ENCODE peak calls at places on chromosomes 12 and 14, in five cellular contexts. B is sigmoid colon, V is MM.1S, X is upper lobe of right lung, Z is aorta. A is an unnamed sample. For H3K36me3, the result is how much of the 10 kb centered on the place peaks cover.

GRCh38 chr12:67710582-67710981 is 62.0 kb downstream of the DYRK2 start:
- DNase-seq in Z (no peak), X (no peak), B (no peak), V (no peak), A (no peak)

GRCh38 chr14:98510392-98510791 is 761.6 kb downstream of the BCL11B start:
- DNase-seq in V (peak), X (no peak), Z (no peak), B (no peak), A (no peak)

GRCh38 chr14:41299924-41300323 is 306.8 kb upstream of the LRFN5 start:
- DNase-seq in X (no peak), Z (no peak), V (no peak), B (no peak), A (no peak)

GRCh38 chr12:76183459-76184186 is 99.1 kb upstream of the NAP1L1 start:
- DNase-seq in Z (no peak), B (no peak), X (no peak), V (no peak), A (no peak)

GRCh38 chr12:110744176-110744575 is 1.5 kb upstream of the PPP1CC start:
- DNase-seq in B (peak), X (no peak), V (no peak), Z (peak), A (no peak)

GRCh38 chr12:26331960-26332359 is 136.6 kb downstream of the SSPN start:
- DNase-seq in V (no peak), B (no peak), X (no peak), Z (no peak), A (no peak)

GRCh38 chr12:116642683-116643082 is 83.5 kb downstream of the MAP1LC3B2 start:
- DNase-seq in V (no peak), Z (no peak), B (no peak), X (no peak), A (no peak)

GRCh38 chr12:100845095-100845494 is 50.5 kb downstream of the ANO4 start:
- DNase-seq in B (no peak), V (peak), Z (no peak), X (no peak), A (no peak)

GRCh38 chr12:54956818-54957641 is 27.5 kb downstream of the TESPA1 start:
- DNase-seq in X (no peak), V (no peak), B (no peak), Z (no peak), A (no peak)

GRCh38 chr12:20601668-20602280 is 93.4 kb upstream of the SLCO1C1 start:
- DNase-seq in X (no peak), V (peak), Z (no peak), B (no peak), A (no peak)

GRCh38 chr14:34043627-34044372 is 92.9 kb upstream of the EGLN3 start:
- DNase-seq in X (no peak), B (no peak), V (peak), Z (no peak), A (no peak)

GRCh38 chr14:92456215-92457017 is 57.2 kb upstream of the RIN3 start:
- DNase-seq in V (peak), B (peak), X (peak), Z (peak), A (peak)

GRCh38 chr12:116245189-116245588 is 32.3 kb downstream of the MED13L start:
- DNase-seq in V (no peak), B (no peak), Z (no peak), X (no peak), A (no peak)

GRCh38 chr12:3747976-3748619 is 4.8 kb downstream of the CRACR2A start:
- DNase-seq in Z (no peak), X (no peak), V (no peak), B (no peak), A (no peak)

GRCh38 chr14:74161526-74162158 is 76.9 kb downstream of the LIN52 start:
- DNase-seq in Z (no peak), X (no peak), B (no peak), V (no peak), A (no peak)

GRCh38 chr14:34063470-34064164 is 112.7 kb upstream of the EGLN3 start:
- DNase-seq in B (peak), X (no peak), V (no peak), Z (no peak), A (peak)

GRCh38 chr14:69711065-69711464 is 55.9 kb upstream of the SRSF5 start:
- DNase-seq in X (peak), B (peak), Z (no peak), V (no peak), A (no peak)

GRCh38 chr14:68248481-68249255 is 429.1 kb downstream of the RAD51B start:
- DNase-seq in Z (peak), B (peak), V (peak), X (peak), A (no peak)

GRCh38 chr12:109239691-109240090 is 69.4 kb downstream of the FOXN4 start:
- DNase-seq in V (no peak), X (no peak), Z (no peak), B (peak), A (no peak)

GRCh38 chr12:109236257-109236656 is 72.8 kb downstream of the FOXN4 start:
- DNase-seq in B (no peak), X (no peak), Z (no peak), V (no peak), A (no peak)

GRCh38 chr12:109240365-109240764 is 68.7 kb downstream of the FOXN4 start:
- DNase-seq in B (peak), X (no peak), Z (no peak), V (no peak), A (no peak)

GRCh38 chr12:109241936-109242335 is 67.1 kb downstream of the FOXN4 start:
- DNase-seq in V (no peak), Z (no peak), B (peak), X (no peak), A (no peak)

GRCh38 chr12:109239179-109239578 is 69.9 kb downstream of the FOXN4 start:
- DNase-seq in Z (no peak), V (no peak), B (peak), X (no peak), A (no peak)
- H3K36me3 ChIP-seq in Z (under half), V (under half), B (half or more), X (half or more), A (half or more)

GRCh38 chr12:8953773-8954402 is 4.4 kb upstream of the M6PR start:
- DNase-seq in V (no peak), X (no peak), B (no peak), Z (no peak), A (no peak)

GRCh38 chr12:8950702-8951478 is 1.4 kb upstream of the M6PR start:
- DNase-seq in B (no peak), Z (no peak), X (no peak), V (peak), A (no peak)

GRCh38 chr12:8950287-8950574 is 786 bp upstream of the M6PR start:
- DNase-seq in Z (no peak), X (no peak), V (no peak), B (no peak), A (no peak)

GRCh38 chr12:8949525-8950286 is at the start of gene M6PR:
- DNase-seq in Z (peak), B (peak), X (peak), V (peak), A (peak)

GRCh38 chr12:8951744-8952143 is 2.3 kb upstream of the M6PR start:
- DNase-seq in B (no peak), Z (no peak), V (no peak), X (no peak), A (no peak)
- H3K36me3 ChIP-seq in B (under half), Z (under half), V (under half), X (under half), A (under half)

GRCh38 chr12:62576503-62576902 is 109.9 kb downstream of the MON2 start:
- DNase-seq in Z (no peak), B (no peak), V (no peak), X (no peak), A (no peak)

GRCh38 chr12:62575036-62575435 is 108.4 kb downstream of the MON2 start:
- DNase-seq in X (no peak), B (no peak), Z (no peak), V (peak), A (no peak)
- H3K36me3 ChIP-seq in X (under half), B (under half), Z (under half), V (under half), A (under half)

GRCh38 chr12:112182499-112182898 is 57.1 kb downstream of the TRAFD1 start:
- DNase-seq in X (no peak), B (peak), Z (peak), V (no peak), A (no peak)
- H3K36me3 ChIP-seq in X (half or more), B (under half), Z (under half), V (under half), A (half or more)

GRCh38 chr12:112458330-112458729 is 39.6 kb downstream of the PTPN11 start:
- DNase-seq in V (no peak), B (no peak), X (no peak), Z (no peak), A (no peak)
- H3K36me3 ChIP-seq in V (under half), B (under half), X (half or more), Z (under half), A (half or more)

GRCh38 chr14:64421166-64421565 is 33.0 kb downstream of the MTHFD1 start:
- DNase-seq in Z (no peak), X (no peak), V (no peak), B (no peak), A (no peak)
- H3K36me3 ChIP-seq in Z (under half), X (half or more), V (under half), B (under half), A (half or more)

GRCh38 chr14:104771374-104771773 is 18.4 kb downstream of the SIVA1 start:
- DNase-seq in X (no peak), B (no peak), V (no peak), Z (no peak), A (no peak)
- H3K36me3 ChIP-seq in X (half or more), B (under half), V (under half), Z (under half), A (under half)

GRCh38 chr12:25051171-25051570 is 102.3 kb upstream of the BCAT1 start:
- DNase-seq in V (no peak), B (no peak), Z (no peak), X (no peak), A (no peak)
- H3K36me3 ChIP-seq in V (under half), B (under half), Z (under half), X (under half), A (under half)

GRCh38 chr14:91230363-91231035 is 14.0 kb downstream of the GPR68 start:
- DNase-seq in Z (no peak), X (no peak), V (no peak), B (no peak), A (no peak)

GRCh38 chr14:91229743-91230200 is 14.7 kb downstream of the GPR68 start:
- DNase-seq in B (no peak), V (peak), Z (no peak), X (no peak), A (no peak)

GRCh38 chr14:91229005-91229382 is 15.5 kb downstream of the GPR68 start:
- DNase-seq in V (no peak), Z (peak), X (no peak), B (no peak), A (no peak)

GRCh38 chr14:91227183-91227628 is 17.3 kb downstream of the GPR68 start:
- DNase-seq in Z (no peak), B (no peak), X (no peak), V (no peak), A (no peak)

GRCh38 chr14:91228112-91229004 is 16.1 kb downstream of the GPR68 start:
- DNase-seq in Z (no peak), B (no peak), V (no peak), X (no peak), A (no peak)
- H3K36me3 ChIP-seq in Z (under half), B (under half), V (under half), X (under half), A (under half)

A was measured in tibial artery.